ENCODE peak calls at places on chromosomes 4 and X, in seven cellular contexts. I is GM12864, M is K562, G is Peyer's patch, N is cardiac muscle cell, F is RWPE1, D is heart left ventricle. O is an unnamed sample.

GRCh38 chr4:69490271-69490670 is 5.4 kb downstream of the UGT2B4 start:
- DNase-seq in I (no peak), M (no peak), G (no peak), N (no peak), F (no peak), D (no peak), O (peak)

GRCh38 chrX:134603806-134604700 is 54.2 kb downstream of the PLAC1 start:
- DNase-seq in I (no peak), M (no peak), G (no peak), N (no peak), F (peak), D (no peak), O (peak)

GRCh38 chr4:8700576-8700975 is 108.0 kb downstream of the CPZ start:
- DNase-seq in I (no peak), M (no peak), G (no peak), N (no peak), F (no peak), D (no peak), O (no peak)

GRCh38 chr4:168309781-168310180 is 8.8 kb downstream of the DDX60 start:
- DNase-seq in I (no peak), M (no peak), G (no peak), N (peak), F (no peak), D (no peak), O (peak)

GRCh38 chr4:8703401-8703696 is 110.8 kb downstream of the CPZ start:
- DNase-seq in I (no peak), M (no peak), G (no peak), N (no peak), F (no peak), D (no peak), O (no peak)

GRCh38 chrX:41302293-41302868 is 31.6 kb upstream of the DDX3X start:
- DNase-seq in I (no peak), M (no peak), G (no peak), N (no peak), F (no peak), D (no peak), O (no peak)

GRCh38 chrX:68503830-68504229 is 5.0 kb downstream of the YIPF6 start:
- DNase-seq in I (no peak), M (no peak), G (no peak), N (no peak), F (no peak), D (no peak), O (peak)

GRCh38 chr4:144808034-144808433 is 162.1 kb downstream of the HHIP start:
- DNase-seq in I (no peak), M (no peak), G (no peak), N (no peak), F (no peak), D (no peak), O (peak)

GRCh38 chrX:145002776-145003175 is 244.5 kb upstream of the SPANXN1 start:
- DNase-seq in I (no peak), M (no peak), G (no peak), N (no peak), F (no peak), D (no peak), O (peak)

GRCh38 chr4:189279188-189279587 is 661.5 kb upstream of the FRG1 start:
- DNase-seq in I (no peak), M (no peak), G (no peak), N (no peak), F (no peak), D (no peak), O (peak)

DNA sequence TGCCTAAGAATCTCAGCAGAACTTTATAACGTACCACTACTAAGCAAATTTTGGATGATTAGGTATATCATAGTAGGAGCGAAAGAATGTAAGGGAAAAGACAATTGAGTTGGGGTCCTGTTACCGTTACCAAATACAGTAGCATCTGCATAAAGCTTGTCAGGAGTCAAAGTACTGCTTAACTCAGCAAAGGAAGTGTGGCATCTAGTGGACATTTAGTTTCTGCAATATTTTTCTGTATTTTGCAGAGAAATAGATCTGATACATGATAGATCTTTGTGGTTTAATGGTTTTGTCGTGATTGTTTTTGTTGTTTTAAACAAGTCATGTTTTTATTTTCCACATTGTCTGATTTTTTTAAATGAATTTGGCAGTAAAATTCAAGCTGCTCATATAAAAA is 81.0 kb upstream of the SMARCAD1 start:
- DNase-seq in I (no peak), M (no peak), G (no peak), N (peak), F (no peak), D (no peak), O (no peak)
- TF ChIP-seq CTCF in I (no peak), M (peak), G (peak), N (no peak), F (no peak), D (no peak), O (no peak)

DNA sequence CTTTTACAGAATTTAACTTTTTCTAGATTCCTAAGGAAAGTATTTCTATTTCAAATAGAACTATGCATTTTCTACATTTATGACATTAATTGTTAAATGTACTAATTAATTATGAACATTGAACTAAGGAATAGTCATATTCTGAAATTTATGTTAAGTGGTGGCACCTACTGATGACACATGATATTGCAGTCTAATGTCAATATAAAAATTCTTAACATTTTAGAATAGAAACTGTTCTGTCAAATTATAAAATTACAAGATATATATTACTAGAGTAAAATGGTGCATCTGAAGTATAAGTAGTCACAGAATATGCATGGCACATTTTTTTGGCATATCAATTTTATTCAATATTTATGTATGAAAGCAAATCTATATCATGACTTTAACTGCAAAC is 40.2 kb upstream of the NDNF start:
- DNase-seq in I (no peak), M (no peak), G (no peak), N (no peak), F (no peak), D (no peak), O (no peak)
- TF ChIP-seq CTCF in I (peak), M (peak), G (peak), N (peak), F (peak), D (peak), O (no peak)

GRCh38 chr4:120921456-120922389 is 803 bp downstream of the PRDM5 start:
- DNase-seq in I (no peak), M (no peak), G (no peak), N (peak), F (peak), D (peak), O (peak)

GRCh38 chr4:120918788-120919187 is 3.7 kb downstream of the PRDM5 start:
- DNase-seq in I (no peak), M (no peak), G (no peak), N (no peak), F (no peak), D (peak), O (peak)

GRCh38 chr4:120920666-120921065 is 1.9 kb downstream of the PRDM5 start:
- DNase-seq in I (no peak), M (no peak), G (no peak), N (no peak), F (no peak), D (no peak), O (no peak)

GRCh38 chr4:120918092-120918491 is 4.4 kb downstream of the PRDM5 start:
- DNase-seq in I (no peak), M (no peak), G (no peak), N (no peak), F (no peak), D (no peak), O (no peak)

GRCh38 chr4:120919358-120919757 is 3.2 kb downstream of the PRDM5 start:
- DNase-seq in I (no peak), M (no peak), G (no peak), N (no peak), F (no peak), D (no peak), O (no peak)
- TF ChIP-seq CTCF in I (no peak), M (no peak), G (no peak), N (peak), F (peak), D (no peak), O (no peak)

GRCh38 chrX:78595901-78596502 is 63.1 kb downstream of the RTL3 start:
- DNase-seq in I (no peak), M (no peak), G (no peak), N (peak), F (no peak), D (no peak), O (no peak)
- TF ChIP-seq CTCF in I (peak), M (no peak), G (no peak), N (peak), F (no peak), D (no peak), O (no peak)

GRCh38 chr4:100117749-100118148 is 72.5 kb downstream of the DDIT4L start:
- DNase-seq in I (no peak), M (no peak), G (no peak), N (no peak), F (no peak), D (no peak), O (no peak)
- TF ChIP-seq CTCF in I (no peak), M (peak), G (no peak), N (peak), F (no peak), D (no peak), O (peak)

GRCh38 chr4:42150653-42151567 is 1.5 kb downstream of the BEND4 start:
- DNase-seq in I (no peak), M (no peak), G (peak), N (peak), F (no peak), D (no peak), O (no peak)
- TF ChIP-seq CTCF in I (no peak), M (no peak), G (no peak), N (no peak), F (no peak), D (no peak), O (no peak)

GRCh38 chr4:17647927-17648326 is 33.5 kb downstream of the MED28 start:
- DNase-seq in I (no peak), M (no peak), G (no peak), N (no peak), F (no peak), D (no peak), O (no peak)
- TF ChIP-seq CTCF in I (peak), M (peak), G (no peak), N (no peak), F (no peak), D (no peak), O (no peak)

GRCh38 chrX:14963447-14964236 is 90.4 kb downstream of the MOSPD2 start:
- DNase-seq in I (no peak), M (no peak), G (no peak), N (no peak), F (peak), D (no peak), O (peak)

GRCh38 chrX:14964500-14964899 is 91.3 kb downstream of the MOSPD2 start:
- DNase-seq in I (no peak), M (no peak), G (no peak), N (no peak), F (no peak), D (no peak), O (peak)
- TF ChIP-seq CTCF in I (no peak), M (no peak), G (no peak), N (peak), F (no peak), D (no peak), O (peak)

O was measured in fibroblast of lung.